ENCODE peak calls at places on chromosomes 6 and 20, in seven cellular contexts. One of them, this sample, is unnamed.

GRCh38 chr6:122184260-122184934 is 215.1 kb upstream of the HSF2 start:
- DNase-seq in upper lobe of right lung: no peak
- DNase-seq in IMR-90: peak; percentile 47
- DNase-seq in GM06990: no peak
- DNase-seq in adrenal gland: no peak
- DNase-seq in spleen: no peak
- DNase-seq in HCT116: peak; percentile 19
- DNase-seq in this sample: no peak

GRCh38 chr20:44471481-44471882 is 4.2 kb upstream of the TTPAL start:
- DNase-seq in upper lobe of right lung: no peak
- DNase-seq in IMR-90: peak; percentile 44
- DNase-seq in GM06990: no peak
- DNase-seq in adrenal gland: no peak
- DNase-seq in spleen: no peak
- DNase-seq in HCT116: no peak
- DNase-seq in this sample: no peak

GRCh38 chr6:111601875-111602274 is 3.8 kb downstream of the TRAF3IP2 start:
- DNase-seq in upper lobe of right lung: no peak
- DNase-seq in IMR-90: peak; percentile 81
- DNase-seq in GM06990: no peak
- DNase-seq in adrenal gland: peak; percentile 64
- DNase-seq in spleen: no peak
- DNase-seq in HCT116: no peak
- DNase-seq in this sample: no peak

GRCh38 chr6:70956191-70956450 is 739 bp downstream of the B3GAT2 start:
- DNase-seq in upper lobe of right lung: no peak
- DNase-seq in IMR-90: no peak
- DNase-seq in GM06990: no peak
- DNase-seq in adrenal gland: no peak
- DNase-seq in spleen: no peak
- DNase-seq in HCT116: no peak
- DNase-seq in this sample: no peak

GRCh38 chr6:105545206-105545920 is 142.5 kb upstream of the PREP start:
- DNase-seq in upper lobe of right lung: no peak
- DNase-seq in IMR-90: no peak
- DNase-seq in GM06990: no peak
- DNase-seq in adrenal gland: no peak
- DNase-seq in spleen: no peak
- DNase-seq in HCT116: no peak
- DNase-seq in this sample: no peak

GRCh38 chr6:38155144-38155543 is 335.6 kb downstream of the ZFAND3 start:
- DNase-seq in upper lobe of right lung: peak; percentile 77
- DNase-seq in IMR-90: peak; percentile 35
- DNase-seq in GM06990: no peak
- DNase-seq in adrenal gland: no peak
- DNase-seq in spleen: no peak
- DNase-seq in HCT116: no peak
- DNase-seq in this sample: peak; percentile 35

GRCh38 chr6:33091957-33092356 is 16.2 kb downstream of the HLA-DPB1 start:
- DNase-seq in upper lobe of right lung: peak; percentile 83
- DNase-seq in IMR-90: no peak
- DNase-seq in GM06990: peak; percentile 59
- DNase-seq in adrenal gland: no peak
- DNase-seq in spleen: no peak
- DNase-seq in HCT116: peak; percentile 8
- DNase-seq in this sample: peak; percentile 86

GRCh38 chr6:163352011-163352685 is 62.4 kb upstream of the QKI start:
- DNase-seq in upper lobe of right lung: no peak
- DNase-seq in IMR-90: no peak
- DNase-seq in GM06990: no peak
- DNase-seq in adrenal gland: no peak
- DNase-seq in spleen: no peak
- DNase-seq in HCT116: no peak
- DNase-seq in this sample: no peak

GRCh38 chr20:10111144-10111771 is 76.5 kb downstream of the ANKEF1 start:
- DNase-seq in upper lobe of right lung: no peak
- DNase-seq in IMR-90: no peak
- DNase-seq in GM06990: no peak
- DNase-seq in adrenal gland: no peak
- DNase-seq in spleen: no peak
- DNase-seq in HCT116: no peak
- DNase-seq in this sample: no peak

GRCh38 chr6:108492131-108492766 is 68.5 kb upstream of the FOXO3 start:
- DNase-seq in upper lobe of right lung: no peak
- DNase-seq in IMR-90: peak; percentile 54
- DNase-seq in GM06990: peak; percentile 10
- DNase-seq in adrenal gland: no peak
- DNase-seq in spleen: no peak
- DNase-seq in HCT116: peak; percentile 36
- DNase-seq in this sample: peak; percentile 19

GRCh38 chr6:165987483-165988305 is 180.0 kb downstream of the TBXT start:
- DNase-seq in upper lobe of right lung: no peak
- DNase-seq in IMR-90: peak; percentile 98
- DNase-seq in GM06990: no peak
- DNase-seq in adrenal gland: peak; percentile 97
- DNase-seq in spleen: no peak
- DNase-seq in HCT116: no peak
- DNase-seq in this sample: peak; percentile 85

GRCh38 chr20:33671573-33672288 is 2.5 kb downstream of the NECAB3 start:
- DNase-seq in upper lobe of right lung: no peak
- DNase-seq in IMR-90: no peak
- DNase-seq in GM06990: no peak
- DNase-seq in adrenal gland: no peak
- DNase-seq in spleen: no peak
- DNase-seq in HCT116: no peak
- DNase-seq in this sample: no peak

GRCh38 chr20:32358883-32359632 is 927 bp downstream of the ASXL1 start:
- DNase-seq in upper lobe of right lung: peak; percentile 85
- DNase-seq in IMR-90: peak; percentile 51
- DNase-seq in GM06990: peak; percentile 78
- DNase-seq in adrenal gland: peak; percentile 81
- DNase-seq in spleen: peak; percentile 94
- DNase-seq in HCT116: no peak
- DNase-seq in this sample: peak; percentile 95

GRCh38 chr6:85118233-85118632 is 331.6 kb upstream of the NT5E start:
- DNase-seq in upper lobe of right lung: no peak
- DNase-seq in IMR-90: no peak
- DNase-seq in GM06990: no peak
- DNase-seq in adrenal gland: no peak
- DNase-seq in spleen: no peak
- DNase-seq in HCT116: no peak
- DNase-seq in this sample: no peak

GRCh38 chr6:12735786-12736185 is 19.2 kb downstream of the PHACTR1 start:
- DNase-seq in upper lobe of right lung: no peak
- DNase-seq in IMR-90: no peak
- DNase-seq in GM06990: no peak
- DNase-seq in adrenal gland: no peak
- DNase-seq in spleen: no peak
- DNase-seq in HCT116: no peak
- DNase-seq in this sample: no peak

GRCh38 chr6:28125396-28125795 is 987 bp downstream of the ZSCAN16 start:
- DNase-seq in upper lobe of right lung: no peak
- DNase-seq in IMR-90: no peak
- DNase-seq in GM06990: no peak
- DNase-seq in adrenal gland: no peak
- DNase-seq in spleen: no peak
- DNase-seq in HCT116: no peak
- DNase-seq in this sample: no peak
- H3K4me3 ChIP-seq in upper lobe of right lung: peak overlapping the region; percentile 76
- H3K4me3 ChIP-seq in IMR-90: no peak overlapping the region
- H3K4me3 ChIP-seq in GM06990: peak overlapping the region; percentile 92
- H3K4me3 ChIP-seq in adrenal gland: no peak overlapping the region
- H3K4me3 ChIP-seq in spleen: no peak overlapping the region
- H3K4me3 ChIP-seq in HCT116: peak overlapping the region; percentile 73
- H3K4me3 ChIP-seq in this sample: no peak overlapping the region

GRCh38 chr20:15889924-15890256 is 683.4 kb downstream of the KIF16B start:
- DNase-seq in upper lobe of right lung: no peak
- DNase-seq in IMR-90: no peak
- DNase-seq in GM06990: no peak
- DNase-seq in adrenal gland: no peak
- DNase-seq in spleen: no peak
- DNase-seq in HCT116: no peak
- DNase-seq in this sample: no peak

GRCh38 chr20:15895126-15895525 is 678.1 kb downstream of the KIF16B start:
- DNase-seq in upper lobe of right lung: no peak
- DNase-seq in IMR-90: no peak
- DNase-seq in GM06990: no peak
- DNase-seq in adrenal gland: no peak
- DNase-seq in spleen: no peak
- DNase-seq in HCT116: no peak
- DNase-seq in this sample: no peak

GRCh38 chr20:15887387-15887786 is 685.9 kb downstream of the KIF16B start:
- DNase-seq in upper lobe of right lung: no peak
- DNase-seq in IMR-90: no peak
- DNase-seq in GM06990: no peak
- DNase-seq in adrenal gland: no peak
- DNase-seq in spleen: no peak
- DNase-seq in HCT116: no peak
- DNase-seq in this sample: no peak

GRCh38 chr20:15890358-15890982 is 682.8 kb downstream of the KIF16B start:
- DNase-seq in upper lobe of right lung: no peak
- DNase-seq in IMR-90: no peak
- DNase-seq in GM06990: no peak
- DNase-seq in adrenal gland: no peak
- DNase-seq in spleen: no peak
- DNase-seq in HCT116: no peak
- DNase-seq in this sample: no peak

DNA sequence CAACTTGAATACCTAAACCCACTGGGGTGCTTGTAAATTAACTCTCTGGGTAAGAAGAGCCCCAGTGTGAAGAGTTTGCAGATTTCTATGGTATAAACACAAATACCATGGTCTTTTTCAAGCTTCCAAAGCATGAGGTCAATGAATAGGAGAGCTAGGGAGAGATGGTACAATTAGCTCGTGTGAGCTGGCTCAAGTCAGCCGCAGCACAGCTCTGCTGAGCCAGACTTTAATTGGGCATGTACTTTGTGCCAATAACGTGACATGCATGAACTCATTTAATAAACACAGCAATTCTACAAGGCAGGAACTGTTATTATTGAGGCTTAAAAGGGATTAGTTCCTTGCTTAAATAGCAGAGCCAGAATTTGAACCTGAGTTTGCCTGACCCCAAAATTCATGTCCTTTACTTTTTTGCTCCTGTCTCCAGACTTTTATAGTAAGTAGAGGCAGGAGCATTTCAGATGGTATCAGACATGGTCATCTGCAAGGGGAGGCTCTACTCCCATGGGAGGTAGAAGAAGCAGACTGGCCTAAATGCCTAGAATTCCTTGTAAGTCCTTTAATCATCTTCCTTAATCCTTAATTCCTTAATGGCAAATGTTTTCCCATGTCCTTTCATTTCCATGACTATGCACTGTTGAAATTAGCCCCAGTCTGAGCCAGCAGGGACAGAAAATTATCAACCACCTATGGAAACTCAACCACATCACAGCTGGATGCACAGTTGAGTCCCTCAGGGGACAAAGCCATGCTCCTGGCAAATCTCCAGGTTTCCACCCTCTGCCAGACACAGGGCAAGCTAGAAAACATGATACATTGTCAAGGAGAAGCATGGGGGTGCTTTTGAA is 684.0 kb downstream of the KIF16B start:
- DNase-seq in upper lobe of right lung: no peak
- DNase-seq in IMR-90: no peak
- DNase-seq in GM06990: no peak
- DNase-seq in adrenal gland: no peak
- DNase-seq in spleen: no peak
- DNase-seq in HCT116: no peak
- DNase-seq in this sample: no peak
- H3K36me3 ChIP-seq in upper lobe of right lung: no peaks in the 10 kb centered on the region
- H3K36me3 ChIP-seq in IMR-90: no peaks in the 10 kb centered on the region
- H3K36me3 ChIP-seq in GM06990: no peaks in the 10 kb centered on the region
- H3K36me3 ChIP-seq in adrenal gland: no peaks in the 10 kb centered on the region
- H3K36me3 ChIP-seq in spleen: no peaks in the 10 kb centered on the region
- H3K36me3 ChIP-seq in HCT116: no peaks in the 10 kb centered on the region
- H3K36me3 ChIP-seq in this sample: no peaks in the 10 kb centered on the region

GRCh38 chr6:8183266-8183665 is 80.9 kb upstream of the EEF1E1 start:
- DNase-seq in upper lobe of right lung: no peak
- DNase-seq in IMR-90: no peak
- DNase-seq in GM06990: no peak
- DNase-seq in adrenal gland: no peak
- DNase-seq in spleen: no peak
- DNase-seq in HCT116: no peak
- DNase-seq in this sample: no peak

GRCh38 chr6:8181162-8181909 is 79.0 kb upstream of the EEF1E1 start:
- DNase-seq in upper lobe of right lung: no peak
- DNase-seq in IMR-90: no peak
- DNase-seq in GM06990: no peak
- DNase-seq in adrenal gland: no peak
- DNase-seq in spleen: no peak
- DNase-seq in HCT116: no peak
- DNase-seq in this sample: no peak

GRCh38 chr6:8182857-8183256 is 80.5 kb upstream of the EEF1E1 start:
- DNase-seq in upper lobe of right lung: no peak
- DNase-seq in IMR-90: no peak
- DNase-seq in GM06990: no peak
- DNase-seq in adrenal gland: no peak
- DNase-seq in spleen: no peak
- DNase-seq in HCT116: no peak
- DNase-seq in this sample: no peak

GRCh38 chr6:8180327-8181161 is 78.2 kb upstream of the EEF1E1 start:
- DNase-seq in upper lobe of right lung: no peak
- DNase-seq in IMR-90: peak; percentile 81
- DNase-seq in GM06990: no peak
- DNase-seq in adrenal gland: no peak
- DNase-seq in spleen: no peak
- DNase-seq in HCT116: no peak
- DNase-seq in this sample: peak; percentile 69

DNA sequence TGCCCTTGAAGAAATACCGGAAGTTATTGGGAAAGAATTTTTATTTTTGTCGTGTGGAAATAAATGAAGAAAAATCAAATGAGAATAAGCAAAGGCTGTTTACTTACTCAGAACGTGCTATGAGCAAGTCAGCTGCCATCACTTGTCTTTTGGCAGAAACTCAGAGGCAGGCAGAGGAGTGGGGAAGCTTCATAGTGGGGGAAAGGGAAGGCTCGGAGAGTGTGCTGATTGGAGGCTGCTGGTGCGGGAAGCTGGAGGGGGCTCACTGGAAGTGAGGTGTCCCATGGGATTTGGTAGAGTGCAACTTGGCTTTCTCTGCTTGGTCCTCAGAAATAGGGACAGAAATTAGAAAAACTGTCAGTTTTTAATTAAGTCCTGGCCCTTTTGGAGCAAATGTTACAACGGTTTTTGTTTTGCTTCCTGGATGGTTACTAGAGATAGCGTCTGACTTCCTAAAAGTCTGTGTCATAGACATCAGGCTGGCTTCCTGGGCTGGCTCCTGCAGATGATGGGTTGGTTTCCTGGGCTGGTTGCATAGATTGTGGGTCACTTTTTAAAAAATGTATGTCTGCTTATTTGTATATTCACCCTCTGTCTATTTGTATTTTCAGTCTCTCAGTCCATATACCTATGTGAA is 80.0 kb upstream of the EEF1E1 start:
- DNase-seq in upper lobe of right lung: no peak
- DNase-seq in IMR-90: peak; percentile 25
- DNase-seq in GM06990: no peak
- DNase-seq in adrenal gland: no peak
- DNase-seq in spleen: no peak
- DNase-seq in HCT116: no peak
- DNase-seq in this sample: no peak
- H3K4me3 ChIP-seq in upper lobe of right lung: no peak overlapping the region
- H3K4me3 ChIP-seq in IMR-90: no peak overlapping the region
- H3K4me3 ChIP-seq in GM06990: no peak overlapping the region
- H3K4me3 ChIP-seq in adrenal gland: no peak overlapping the region
- H3K4me3 ChIP-seq in spleen: no peak overlapping the region
- H3K4me3 ChIP-seq in HCT116: no peak overlapping the region
- H3K4me3 ChIP-seq in this sample: no peak overlapping the region

GRCh38 chr6:42281570-42281969 is 63.9 kb upstream of the MRPS10 start:
- DNase-seq in upper lobe of right lung: no peak
- DNase-seq in IMR-90: no peak
- DNase-seq in GM06990: no peak
- DNase-seq in adrenal gland: peak; percentile 47
- DNase-seq in spleen: no peak
- DNase-seq in HCT116: no peak
- DNase-seq in this sample: no peak
- H3K36me3 ChIP-seq in upper lobe of right lung: no peaks in the 10 kb centered on the region
- H3K36me3 ChIP-seq in IMR-90: peaks cover 4% of the 10 kb centered on the region
- H3K36me3 ChIP-seq in GM06990: no peaks in the 10 kb centered on the region
- H3K36me3 ChIP-seq in adrenal gland: no peaks in the 10 kb centered on the region
- H3K36me3 ChIP-seq in spleen: no peaks in the 10 kb centered on the region
- H3K36me3 ChIP-seq in HCT116: no peaks in the 10 kb centered on the region
- H3K36me3 ChIP-seq in this sample: no peaks in the 10 kb centered on the region